ENCODE peak calls at places on chromosome 7, in seven cellular contexts. E is PC-3, J is GM23338, F is GM23248, Z is OCI-LY7, I is hepatocyte, B is HCT116. Y is an unnamed sample. For H3K9me2, the result is how much of the 10 kb centered on the place peaks cover.

GRCh38 chr7:115009736-115010435 is 88.0 kb downstream of the MDFIC start:
- DNase-seq in I (no peak), B (no peak), E (no peak), J (no peak), Z (no peak), F (peak), Y (no peak)

GRCh38 chr7:2724453-2725177 is 36.6 kb downstream of the AMZ1 start:
- DNase-seq in E (no peak), F (no peak), Z (no peak), I (no peak), J (no peak), B (no peak), Y (no peak)

GRCh38 chr7:127587663-127588018 is 570 bp upstream of the ARF5 start:
- DNase-seq in I (no peak), Z (no peak), F (peak), E (no peak), B (no peak), J (peak), Y (no peak)

GRCh38 chr7:132203021-132203420 is 373.2 kb downstream of the PLXNA4 start:
- DNase-seq in E (no peak), J (no peak), B (no peak), I (no peak), F (no peak), Z (no peak), Y (peak)

GRCh38 chr7:25028370-25028971 is 48.5 kb upstream of the OSBPL3 start:
- DNase-seq in Z (no peak), J (no peak), B (no peak), F (peak), I (peak), E (peak), Y (peak)

GRCh38 chr7:63077841-63078240 is 920.8 kb upstream of the ZNF722 start:
- DNase-seq in I (no peak), F (no peak), Z (no peak), B (no peak), E (no peak), J (no peak), Y (no peak)

GRCh38 chr7:114412548-114412947 is 2.1 kb upstream of the FOXP2 start:
- DNase-seq in B (no peak), J (no peak), F (no peak), Z (no peak), I (no peak), E (no peak), Y (no peak)

GRCh38 chr7:88686468-88687229 is 72.9 kb upstream of the ZNF804B start:
- DNase-seq in E (no peak), Z (no peak), F (no peak), B (no peak), J (peak), I (no peak), Y (no peak)

GRCh38 chr7:5470167-5470532 is 46.5 kb upstream of the TNRC18 start:
- DNase-seq in J (peak), E (no peak), B (no peak), Z (no peak), F (no peak), I (no peak), Y (no peak)

GRCh38 chr7:153657182-153657800 is 394.9 kb upstream of the DPP6 start:
- DNase-seq in E (no peak), J (no peak), Z (no peak), F (no peak), B (no peak), I (no peak), Y (no peak)

GRCh38 chr7:32379486-32380115 is 110.6 kb downstream of the LSM5 start:
- DNase-seq in Z (no peak), I (no peak), B (no peak), J (no peak), E (no peak), F (no peak), Y (no peak)

GRCh38 chr7:77553123-77553522 is 16.0 kb downstream of the PTPN12 start:
- DNase-seq in J (no peak), E (no peak), I (no peak), B (no peak), F (no peak), Z (no peak), Y (no peak)

GRCh38 chr7:101162551-101163280 is 2.7 kb downstream of the VGF start:
- DNase-seq in I (peak), Z (peak), E (peak), F (peak), B (no peak), J (peak), Y (peak)

GRCh38 chr7:20738517-20739481 is 47.9 kb downstream of the SP8 start:
- DNase-seq in B (no peak), I (peak), J (no peak), F (no peak), E (no peak), Z (no peak), Y (no peak)

GRCh38 chr7:100509213-100509612 is 25.5 kb downstream of the NYAP1 start:
- DNase-seq in J (no peak), B (no peak), Z (no peak), F (peak), I (peak), E (no peak), Y (no peak)

GRCh38 chr7:117164578-117164977 is 158.3 kb downstream of the WNT2 start:
- DNase-seq in J (no peak), B (no peak), F (peak), Z (no peak), I (no peak), E (peak), Y (no peak)

GRCh38 chr7:86793129-86793528 is 149.4 kb downstream of the GRM3 start:
- DNase-seq in Z (no peak), F (no peak), E (no peak), I (no peak), B (no peak), J (no peak), Y (no peak)

GRCh38 chr7:157397751-157398691 is 61.2 kb downstream of the DNAJB6 start:
- DNase-seq in E (peak), J (peak), B (no peak), Z (peak), I (peak), F (peak), Y (no peak)

GRCh38 chr7:121369462-121369861 is 26.6 kb downstream of the FAM3C start:
- DNase-seq in F (peak), I (peak), B (no peak), E (peak), J (no peak), Z (no peak), Y (no peak)

GRCh38 chr7:30863694-30864011 is 48.0 kb upstream of the AQP1 start:
- DNase-seq in E (no peak), F (no peak), Z (no peak), I (no peak), B (no peak), J (no peak), Y (no peak)

GRCh38 chr7:155824195-155824915 is 12.1 kb upstream of the SHH start:
- DNase-seq in Z (no peak), E (peak), B (no peak), F (no peak), I (no peak), J (no peak), Y (no peak)

GRCh38 chr7:113270790-113271189 is 152.4 kb upstream of the SMIM30 start:
- DNase-seq in F (no peak), B (no peak), Z (no peak), J (no peak), E (no peak), I (no peak), Y (no peak)

GRCh38 chr7:135938563-135938962 is 38.6 kb downstream of the MTPN start:
- DNase-seq in J (no peak), E (no peak), F (no peak), I (no peak), Z (no peak), B (no peak), Y (no peak)

GRCh38 chr7:57407125-57407524 is 42.9 kb upstream of the ZNF716 start:
- DNase-seq in I (no peak), Z (no peak), F (no peak), E (no peak), J (no peak), B (no peak), Y (no peak)

GRCh38 chr7:43372656-43373355 is 210.1 kb upstream of the STK17A start:
- DNase-seq in J (peak), E (no peak), Z (no peak), I (no peak), F (no peak), B (no peak), Y (no peak)

GRCh38 chr7:84454174-84454959 is 259.8 kb upstream of the SEMA3A start:
- DNase-seq in J (no peak), I (no peak), E (peak), F (peak), B (no peak), Z (no peak), Y (no peak)

GRCh38 chr7:47652591-47652990 is 70.7 kb upstream of the TNS3 start:
- DNase-seq in I (no peak), F (peak), J (no peak), Z (no peak), E (no peak), B (no peak), Y (no peak)

GRCh38 chr7:66016131-66016461 is 34.1 kb upstream of the GUSB start:
- DNase-seq in F (peak), B (no peak), J (no peak), E (peak), Z (no peak), I (peak), Y (peak)

GRCh38 chr7:90320801-90321494 is at the start of gene FAM237B:
- DNase-seq in J (peak), F (peak), Z (no peak), B (no peak), I (peak), E (no peak), Y (no peak)

GRCh38 chr7:105454921-105455320 is 66.2 kb upstream of the SRPK2 start:
- DNase-seq in E (no peak), J (no peak), B (no peak), I (no peak), Z (no peak), F (peak), Y (no peak)

GRCh38 chr7:47376991-47377590 is 204.8 kb downstream of the TNS3 start:
- DNase-seq in E (no peak), I (no peak), Z (no peak), J (no peak), B (no peak), F (no peak), Y (no peak)

GRCh38 chr7:129285195-129285594 is 60.4 kb downstream of the AHCYL2 start:
- DNase-seq in I (no peak), F (no peak), E (no peak), Z (no peak), B (no peak), J (no peak), Y (no peak)

GRCh38 chr7:147879116-147879750 is 711.3 kb upstream of the C7orf33 start:
- DNase-seq in F (no peak), Z (no peak), E (peak), J (no peak), B (no peak), I (no peak), Y (no peak)

DNA sequence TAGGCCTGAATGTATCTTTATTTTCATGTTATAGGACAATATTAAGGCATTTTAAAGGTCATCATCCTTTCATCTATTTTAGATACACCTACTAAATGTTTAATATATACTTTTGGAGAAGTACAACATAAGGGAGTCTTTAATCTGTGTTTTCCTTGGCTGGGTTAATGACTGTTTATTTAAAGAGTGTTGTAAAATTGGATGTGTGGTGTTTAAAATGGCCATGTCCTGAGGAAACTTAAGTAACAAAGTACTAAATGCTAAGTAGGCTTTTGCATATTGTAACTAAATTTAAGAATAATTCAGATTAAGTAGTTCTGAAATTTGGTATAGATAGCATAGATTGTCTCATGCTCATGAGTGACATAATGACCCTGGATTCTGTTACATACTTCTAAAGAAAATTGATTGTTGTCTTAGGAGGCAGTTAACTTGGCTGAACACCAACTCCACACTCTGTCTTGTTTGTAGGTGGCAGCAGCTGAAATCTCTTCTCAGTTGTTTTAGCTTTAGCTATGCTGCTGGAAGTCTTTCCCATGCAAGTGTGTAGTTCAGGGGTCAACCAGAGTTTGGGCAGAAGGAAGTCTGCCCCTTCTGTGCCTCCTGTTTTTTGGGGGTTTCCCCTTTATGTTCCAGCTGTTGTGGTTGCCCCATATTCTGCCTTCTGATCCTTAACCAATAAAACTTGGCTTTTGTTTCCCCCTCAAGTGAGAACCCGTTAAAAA is 29.2 kb downstream of the DLD start:
- DNase-seq in Z (no peak), E (no peak), J (no peak), F (no peak), I (no peak), B (no peak), Y (no peak)
- H3K27ac ChIP-seq in Z (no peak), E (no peak), J (no peak), F (no peak), I (peak), B (no peak), Y (peak)

GRCh38 chr7:158707610-158708009 is 3.0 kb upstream of the NCAPG2 start:
- DNase-seq in B (no peak), F (peak), J (peak), E (no peak), I (no peak), Z (peak), Y (no peak)

GRCh38 chr7:158706710-158707590 is 2.3 kb upstream of the NCAPG2 start:
- DNase-seq in B (no peak), J (no peak), Z (no peak), I (no peak), F (no peak), E (no peak), Y (no peak)

GRCh38 chr7:158705234-158705890 is 758 bp upstream of the NCAPG2 start:
- DNase-seq in E (peak), I (no peak), F (peak), J (peak), Z (no peak), B (no peak), Y (no peak)

GRCh38 chr7:158704524-158705233 is at the start of gene NCAPG2:
- DNase-seq in J (peak), F (peak), E (peak), Z (peak), I (peak), B (peak), Y (peak)

DNA sequence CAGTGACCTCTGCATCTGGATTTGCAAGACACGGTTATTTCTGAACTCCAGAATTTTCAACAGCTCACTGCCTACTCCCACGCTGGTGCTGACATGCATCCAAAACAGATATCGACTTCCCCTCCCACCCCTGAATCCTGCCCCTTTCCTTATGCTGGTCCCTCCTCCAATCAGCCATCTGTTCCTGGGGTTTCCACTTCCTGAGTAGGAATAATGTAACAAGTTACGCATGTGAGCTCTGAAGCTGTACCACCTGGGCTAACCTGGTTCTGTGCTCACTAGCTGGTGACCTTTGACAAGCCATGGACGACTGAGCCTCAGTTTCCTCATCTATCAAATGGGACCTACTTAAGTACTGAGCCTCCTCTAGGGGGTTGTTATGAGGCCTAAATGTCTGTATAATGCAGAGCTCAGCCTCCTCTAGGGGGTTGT is 1.7 kb upstream of the NCAPG2 start:
- DNase-seq in I (no peak), J (no peak), B (no peak), Z (no peak), F (no peak), E (no peak), Y (no peak)
- H3K9me2 ChIP-seq in I (under half), J (under half), B (under half), Z (under half), F (under half), E (under half), Y (under half)

DNA sequence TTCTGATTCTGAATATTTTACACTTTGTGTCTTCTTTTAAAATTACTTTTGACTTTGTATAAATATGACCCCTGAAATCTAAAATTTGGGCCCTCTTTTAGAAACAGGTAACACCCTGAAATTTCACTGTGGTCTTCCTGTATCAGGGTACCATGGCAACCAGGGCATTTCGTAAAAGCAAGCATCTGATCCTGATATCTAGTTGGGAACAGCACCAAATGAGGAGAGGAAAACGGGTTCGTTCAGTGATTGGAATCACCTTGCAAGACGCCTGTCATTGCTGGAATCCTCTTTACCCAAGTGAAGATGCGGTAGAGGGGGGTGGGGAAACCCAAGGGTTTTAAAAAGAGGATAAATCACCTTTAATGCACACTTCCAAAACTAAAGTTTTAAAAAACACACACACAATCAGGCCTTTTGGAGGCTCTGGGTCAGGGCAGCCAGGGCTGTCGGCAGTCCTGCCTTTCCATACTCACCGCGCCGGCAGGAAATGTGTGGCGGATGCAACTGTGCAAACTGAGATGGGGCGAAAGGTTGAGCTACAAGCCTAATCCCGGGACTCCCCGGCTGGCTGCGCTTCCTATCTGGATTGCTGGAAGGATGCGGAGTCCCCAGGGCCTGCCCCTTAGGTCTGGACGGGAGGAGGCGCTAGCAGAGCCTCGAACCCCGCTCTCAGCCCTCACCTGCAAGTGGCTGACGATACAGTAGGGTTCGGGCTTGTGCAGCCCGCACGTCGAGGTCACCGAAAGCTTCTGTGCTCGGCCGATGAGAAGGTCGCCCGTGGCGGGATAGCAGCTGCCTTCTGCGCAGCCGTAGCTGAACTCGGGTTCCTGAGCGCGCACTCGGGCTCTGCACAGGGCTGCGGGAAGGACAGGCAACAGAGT is 1.8 kb downstream of the LAMB1 start:
- DNase-seq in B (no peak), J (peak), F (peak), E (peak), Z (no peak), I (peak), Y (no peak)
- H3K27ac ChIP-seq in B (no peak), J (no peak), F (no peak), E (peak), Z (no peak), I (peak), Y (no peak)

GRCh38 chr7:138970446-138970845 is 10.7 kb downstream of the KIAA1549 start:
- DNase-seq in E (no peak), B (no peak), Z (no peak), J (no peak), I (no peak), F (no peak), Y (no peak)

GRCh38 chr7:138963675-138964074 is 17.5 kb downstream of the KIAA1549 start:
- DNase-seq in B (no peak), J (no peak), F (no peak), E (no peak), Z (no peak), I (no peak), Y (no peak)

GRCh38 chr7:138970979-138971378 is 10.2 kb downstream of the KIAA1549 start:
- DNase-seq in F (no peak), Z (no peak), I (no peak), J (no peak), E (no peak), B (no peak), Y (no peak)

GRCh38 chr7:138964838-138965436 is 16.3 kb downstream of the KIAA1549 start:
- DNase-seq in I (no peak), J (no peak), Z (no peak), B (no peak), F (no peak), E (no peak), Y (no peak)

GRCh38 chr7:138967159-138967558 is 14.0 kb downstream of the KIAA1549 start:
- DNase-seq in B (no peak), J (no peak), E (no peak), I (no peak), F (no peak), Z (no peak), Y (no peak)
- H3K9me2 ChIP-seq in B (under half), J (under half), E (under half), I (under half), F (under half), Z (under half), Y (under half)

GRCh38 chr7:156111-157007 is 36.0 kb upstream of the FAM20C start:
- DNase-seq in B (no peak), E (no peak), F (no peak), I (no peak), Z (no peak), J (no peak), Y (no peak)

GRCh38 chr7:155369-156000 is 36.9 kb upstream of the FAM20C start:
- DNase-seq in F (peak), Z (no peak), E (peak), B (no peak), J (no peak), I (no peak), Y (no peak)

GRCh38 chr7:154096-154835 is 38.1 kb upstream of the FAM20C start:
- DNase-seq in I (no peak), Z (no peak), J (no peak), F (no peak), E (no peak), B (no peak), Y (no peak)

GRCh38 chr7:152647-153046 is 39.7 kb upstream of the FAM20C start:
- DNase-seq in I (no peak), E (no peak), J (no peak), F (no peak), Z (no peak), B (no peak), Y (no peak)

GRCh38 chr7:153604-154003 is 38.8 kb upstream of the FAM20C start:
- DNase-seq in Z (no peak), B (no peak), I (no peak), J (no peak), F (no peak), E (no peak), Y (no peak)
- H3K27ac ChIP-seq in Z (no peak), B (no peak), I (no peak), J (no peak), F (no peak), E (no peak), Y (no peak)

GRCh38 chr7:8669501-8669851 is 236.1 kb downstream of the NXPH1 start:
- DNase-seq in J (no peak), Z (no peak), I (no peak), E (no peak), F (no peak), B (no peak), Y (no peak)
- H3K9me2 ChIP-seq in J (under half), Z (under half), I (under half), E (under half), F (under half), B (under half), Y (under half)

GRCh38 chr7:1158203-1159126 is 1.5 kb downstream of the ZFAND2A start:
- DNase-seq in B (no peak), E (no peak), Z (no peak), J (no peak), I (no peak), F (no peak), Y (no peak)

GRCh38 chr7:1159933-1160664 is at the start of gene ZFAND2A:
- DNase-seq in I (peak), B (peak), J (peak), Z (peak), E (peak), F (peak), Y (peak)

GRCh38 chr7:1160665-1161010 is 642 bp upstream of the ZFAND2A start:
- DNase-seq in B (no peak), E (no peak), F (peak), Z (no peak), J (peak), I (no peak), Y (peak)

GRCh38 chr7:1154172-1154739 is 5.7 kb downstream of the ZFAND2A start:
- DNase-seq in E (no peak), F (no peak), Z (no peak), I (no peak), J (no peak), B (no peak), Y (no peak)

GRCh38 chr7:1156782-1157535 is 3.0 kb downstream of the ZFAND2A start:
- DNase-seq in E (peak), F (peak), I (peak), J (no peak), Z (no peak), B (no peak), Y (peak)
- H3K27ac ChIP-seq in E (peak), F (peak), I (peak), J (no peak), Z (peak), B (peak), Y (peak)